ENCODE peak calls at places on chromosomes 16 and 17, in five cellular contexts. D, B, N, Y and X are unnamed samples. For H3K9me3, the result is how much of the 10 kb centered on the place peaks cover.

GRCh38 chr17:83036193-83036592 is 43.2 kb upstream of the METRNL start:
- DNase-seq in Y (no peak), D (no peak), N (no peak), B (no peak), X (no peak)

GRCh38 chr17:72558971-72559476 is 438.2 kb downstream of the SOX9 start:
- DNase-seq in Y (no peak), N (no peak), D (no peak), B (no peak), X (no peak)

GRCh38 chr16:10509534-10510025 is 70.8 kb downstream of the EMP2 start:
- DNase-seq in Y (peak), N (peak), D (peak), B (peak), X (peak)

GRCh38 chr17:36752096-36752888 is 150.9 kb downstream of the MRM1 start:
- DNase-seq in B (no peak), D (no peak), N (no peak), Y (no peak), X (no peak)

GRCh38 chr17:63479495-63480184 is 2.8 kb downstream of the ACE start:
- DNase-seq in N (no peak), B (no peak), D (no peak), Y (peak), X (no peak)

GRCh38 chr17:27965224-27965623 is 72.1 kb upstream of the LYRM9 start:
- DNase-seq in Y (no peak), B (no peak), D (no peak), N (no peak), X (no peak)

GRCh38 chr16:87150359-87151280 is 166.6 kb downstream of the C16orf95 start:
- DNase-seq in N (no peak), Y (no peak), D (no peak), B (no peak), X (no peak)

GRCh38 chr17:1469231-1469852 is 13.3 kb upstream of the CRK start:
- DNase-seq in Y (no peak), B (no peak), N (no peak), D (peak), X (no peak)

GRCh38 chr16:79897444-79898146 is 297.1 kb upstream of the MAF start:
- DNase-seq in N (no peak), B (no peak), Y (peak), D (no peak), X (no peak)

GRCh38 chr17:4142107-4142900 is 526 bp downstream of the ZZEF1 start:
- DNase-seq in D (peak), B (no peak), Y (peak), N (peak), X (no peak)

GRCh38 chr17:31570231-31570630 is 178.8 kb downstream of the RAB11FIP4 start:
- DNase-seq in B (no peak), D (no peak), Y (no peak), N (no peak), X (no peak)

GRCh38 chr16:85491798-85492616 is 121.1 kb upstream of the GSE1 start:
- DNase-seq in Y (no peak), N (no peak), D (peak), B (no peak), X (no peak)

GRCh38 chr17:60993497-60993896 is 315.8 kb downstream of the BCAS3 start:
- DNase-seq in D (no peak), N (no peak), B (no peak), Y (no peak), X (no peak)

GRCh38 chr16:63922563-63922962 is 1199.3 kb downstream of the CDH11 start:
- DNase-seq in B (no peak), D (no peak), Y (peak), N (no peak), X (no peak)

GRCh38 chr17:42018339-42018738 is 1.1 kb upstream of the DNAJC7 start:
- DNase-seq in D (no peak), B (no peak), N (no peak), Y (no peak), X (no peak)

GRCh38 chr17:50192116-50192872 is 9.1 kb downstream of the COL1A1 start:
- DNase-seq in N (no peak), D (no peak), Y (no peak), B (no peak), X (no peak)

GRCh38 chr16:64975821-64976220 is 146.0 kb downstream of the CDH11 start:
- DNase-seq in Y (no peak), N (no peak), B (no peak), D (no peak), X (no peak)

GRCh38 chr17:75753514-75754377 is 11.2 kb downstream of the GALK1 start:
- DNase-seq in N (peak), D (no peak), Y (peak), B (peak), X (peak)

GRCh38 chr16:88533381-88533831 is 36.8 kb upstream of the ZC3H18 start:
- DNase-seq in B (no peak), D (no peak), N (peak), Y (peak), X (peak)

GRCh38 chr17:59783221-59784016 is 76.0 kb downstream of the VMP1 start:
- DNase-seq in Y (peak), D (peak), N (peak), B (no peak), X (no peak)

GRCh38 chr17:5607946-5608345 is 23.6 kb upstream of the NLRP1 start:
- DNase-seq in N (no peak), D (no peak), Y (no peak), B (no peak), X (no peak)

GRCh38 chr17:76924345-76925332 is 56.4 kb downstream of the MGAT5B start:
- DNase-seq in Y (no peak), N (no peak), D (peak), B (no peak), X (no peak)

GRCh38 chr17:8894673-8895578 is 27.5 kb upstream of the PIK3R6 start:
- DNase-seq in N (peak), Y (peak), D (peak), B (no peak), X (peak)

DNA sequence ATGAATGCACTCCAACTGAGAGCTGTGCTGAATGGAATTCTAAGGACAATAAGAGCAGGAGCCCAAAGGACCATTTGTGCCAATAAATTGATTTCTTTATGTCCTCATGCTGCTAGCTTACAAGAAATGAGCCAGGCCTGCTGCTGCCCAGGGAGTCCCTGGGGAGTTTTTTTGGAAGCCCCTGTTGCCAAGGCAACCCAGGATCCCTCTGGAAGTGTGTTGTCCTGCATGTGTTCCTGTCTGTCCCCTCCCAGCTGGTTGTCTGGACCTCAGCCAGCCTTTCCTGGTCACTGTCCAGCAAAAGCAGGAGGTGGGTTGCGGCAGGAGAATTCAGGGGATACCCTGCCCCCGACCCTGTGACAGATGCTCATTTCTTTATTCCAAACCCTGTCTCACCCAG is 51.0 kb upstream of the GPRC5B start:
- DNase-seq in N (no peak), D (no peak), B (no peak), Y (no peak), X (no peak)
- H3K23ac ChIP-seq in N (no peak), D (no peak), B (no peak), Y (no peak), X (no peak)

GRCh38 chr16:674968-675883 is at the start of gene RHBDL1:
- DNase-seq in Y (peak), N (peak), B (peak), D (peak), X (no peak)
- H3K4me3 ChIP-seq in Y (peak), N (peak), B (peak), D (peak), X (no peak)

GRCh38 chr16:66278111-66278531 is 88.4 kb upstream of the CDH5 start:
- DNase-seq in N (no peak), Y (no peak), D (peak), B (no peak), X (no peak)

GRCh38 chr16:66273644-66274334 is 92.7 kb upstream of the CDH5 start:
- DNase-seq in N (peak), Y (no peak), D (no peak), B (no peak), X (no peak)

GRCh38 chr16:66277311-66278070 is 89.0 kb upstream of the CDH5 start:
- DNase-seq in N (no peak), B (no peak), Y (no peak), D (peak), X (no peak)

GRCh38 chr16:66274335-66275110 is 92.0 kb upstream of the CDH5 start:
- DNase-seq in N (peak), D (peak), B (no peak), Y (no peak), X (no peak)

DNA sequence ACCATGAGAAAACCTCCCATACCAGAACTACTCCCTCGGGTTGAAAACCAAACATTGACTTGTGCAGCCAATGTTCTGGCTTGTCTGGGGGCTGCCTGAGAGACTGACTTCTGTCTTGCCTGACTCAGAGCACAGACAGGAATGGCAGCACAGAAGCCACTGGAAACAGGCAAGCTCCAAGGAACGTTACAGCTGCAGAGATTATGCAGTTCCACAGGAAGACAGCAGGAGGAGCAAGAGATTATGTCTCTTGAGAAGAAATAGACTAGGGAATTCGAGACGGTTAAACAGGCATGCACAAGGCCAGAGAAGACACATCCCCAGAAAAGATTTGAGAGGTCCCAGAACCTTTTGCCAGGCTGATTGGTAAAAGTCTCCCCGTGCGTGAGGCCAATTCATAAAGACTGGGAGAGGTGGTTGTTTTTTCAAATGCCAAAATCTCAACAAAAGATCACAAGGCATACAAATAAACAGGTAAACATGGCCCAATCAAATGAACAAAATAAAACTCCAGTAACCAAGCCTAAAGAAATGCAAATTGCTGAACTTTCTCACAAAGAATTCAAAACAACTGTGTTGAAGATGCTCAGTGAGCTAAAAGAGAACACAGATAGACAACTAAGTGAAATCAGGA is 90.6 kb upstream of the CDH5 start:
- DNase-seq in D (peak), B (peak), N (peak), Y (peak), X (no peak)
- H3K9me3 ChIP-seq in D (under half), B (under half), N (under half), Y (under half), X (under half)

GRCh38 chr17:48998557-48999440 is 1.6 kb downstream of the IGF2BP1 start:
- DNase-seq in B (no peak), Y (peak), D (no peak), N (peak), X (no peak)

GRCh38 chr17:48996696-48997102 is 486 bp upstream of the IGF2BP1 start:
- DNase-seq in B (no peak), N (no peak), D (no peak), Y (no peak), X (no peak)

GRCh38 chr17:48995871-48996695 is 1.1 kb upstream of the IGF2BP1 start:
- DNase-seq in N (no peak), B (peak), D (peak), Y (peak), X (peak)

GRCh38 chr17:48997827-48998556 is 807 bp downstream of the IGF2BP1 start:
- DNase-seq in Y (peak), B (no peak), N (no peak), D (peak), X (no peak)

DNA sequence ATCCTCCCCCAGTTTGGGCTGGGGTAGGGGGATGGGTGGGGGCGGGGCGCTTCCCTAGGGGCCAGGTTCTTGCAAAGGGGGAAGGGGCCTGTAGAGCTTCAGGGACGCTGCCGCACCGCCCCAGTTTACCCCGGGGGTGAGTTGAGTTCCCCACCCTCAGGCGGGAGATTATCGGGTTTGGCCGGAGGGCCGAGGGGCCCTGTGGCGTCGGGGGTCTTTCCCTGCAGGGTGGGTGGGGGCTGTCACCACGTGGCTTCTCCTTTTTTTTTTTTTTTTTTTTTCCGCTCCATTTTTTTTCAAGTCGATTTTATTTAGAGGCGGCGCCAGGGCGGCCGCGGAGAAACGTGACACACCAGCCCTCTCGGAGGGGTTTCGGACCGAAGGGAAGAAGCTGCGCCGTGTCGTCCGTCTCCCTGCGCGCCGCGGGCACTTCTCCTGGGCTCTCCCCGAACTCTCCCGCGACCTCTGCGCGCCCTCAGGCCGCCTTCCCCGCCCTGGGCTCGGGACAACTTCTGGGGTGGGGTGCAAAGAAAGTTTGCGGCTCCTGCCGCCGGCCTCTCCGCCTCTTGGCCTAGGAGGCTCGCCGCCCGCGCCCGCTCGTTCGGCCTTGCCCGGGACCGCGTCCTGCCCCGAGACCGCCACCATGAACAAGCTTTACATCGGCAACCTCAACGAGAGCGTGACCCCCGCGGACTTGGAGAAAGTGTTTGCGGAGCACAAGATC is at the start of gene IGF2BP1:
- DNase-seq in Y (peak), D (peak), B (peak), N (peak), X (peak)
- H3K23ac ChIP-seq in Y (no peak), D (no peak), B (no peak), N (peak), X (peak)

GRCh38 chr17:40445769-40446468 is 2.7 kb downstream of the IGFBP4 start:
- DNase-seq in Y (peak), D (no peak), B (no peak), N (peak), X (no peak)
- H3K4me3 ChIP-seq in Y (peak), D (no peak), B (no peak), N (peak), X (no peak)

DNA sequence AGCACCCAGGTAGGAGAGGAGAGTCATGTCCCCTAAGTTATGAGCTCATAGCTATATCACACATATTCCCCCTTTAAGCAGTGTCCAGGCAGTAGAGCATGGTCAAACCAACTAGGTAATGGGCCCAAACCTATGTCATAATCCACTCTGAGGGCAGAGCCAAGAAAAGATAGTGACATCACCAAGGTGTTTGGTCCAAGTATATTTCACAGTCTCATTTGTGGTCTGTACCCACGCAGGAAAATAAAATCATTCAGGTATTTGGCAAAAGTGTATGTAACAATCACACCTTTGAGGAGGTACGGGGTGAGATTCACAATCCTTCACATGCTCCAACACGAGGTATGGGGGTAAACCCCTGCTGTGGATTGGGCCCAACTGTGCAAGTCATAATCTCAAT is 2112.8 kb downstream of the TP53TG3F start:
- DNase-seq in Y (no peak), D (no peak), N (no peak), B (no peak), X (no peak)
- H3K9me3 ChIP-seq in Y (under half), D (half or more), N (under half), B (half or more), X (under half)